ENCODE peak calls at places on chromosomes 3 and 15, in six cellular contexts. One of them, this sample, is unnamed.

GRCh38 chr3:192825657-192826200 is 91.9 kb downstream of the MB21D2 start:
- DNase-seq in ovary: no peak
- DNase-seq in Panc1: no peak
- DNase-seq in ACHN: no peak
- DNase-seq in stimulated activated CD8-positive, alpha-beta memory T cell treated with anti-CD3 and anti-CD28 coated beads, Interleukin-2, amount 100 ng/mL, for 48 hours: no peak
- DNase-seq in left ventricle myocardium superior: no peak
- DNase-seq in this sample: peak; percentile 96

GRCh38 chr15:26355671-26356070 is 417.2 kb downstream of the GABRB3 start:
- DNase-seq in ovary: no peak
- DNase-seq in Panc1: no peak
- DNase-seq in ACHN: no peak
- DNase-seq in stimulated activated CD8-positive, alpha-beta memory T cell treated with anti-CD3 and anti-CD28 coated beads, Interleukin-2, amount 100 ng/mL, for 48 hours: no peak
- DNase-seq in left ventricle myocardium superior: no peak
- DNase-seq in this sample: peak; percentile 59

GRCh38 chr3:194730369-194730768 is 44.7 kb downstream of the FAM43A start:
- DNase-seq in ovary: no peak
- DNase-seq in Panc1: no peak
- DNase-seq in ACHN: peak; percentile 28
- DNase-seq in stimulated activated CD8-positive, alpha-beta memory T cell treated with anti-CD3 and anti-CD28 coated beads, Interleukin-2, amount 100 ng/mL, for 48 hours: no peak
- DNase-seq in left ventricle myocardium superior: no peak
- DNase-seq in this sample: peak; percentile 94

GRCh38 chr3:159077860-159078259 is 276.0 kb downstream of the MFSD1 start:
- DNase-seq in ovary: no peak
- DNase-seq in Panc1: no peak
- DNase-seq in ACHN: peak; percentile 78
- DNase-seq in stimulated activated CD8-positive, alpha-beta memory T cell treated with anti-CD3 and anti-CD28 coated beads, Interleukin-2, amount 100 ng/mL, for 48 hours: no peak
- DNase-seq in left ventricle myocardium superior: no peak
- DNase-seq in this sample: no peak

GRCh38 chr15:37873336-37873735 is 61.1 kb upstream of the TMCO5A start:
- DNase-seq in ovary: no peak
- DNase-seq in Panc1: no peak
- DNase-seq in ACHN: no peak
- DNase-seq in stimulated activated CD8-positive, alpha-beta memory T cell treated with anti-CD3 and anti-CD28 coated beads, Interleukin-2, amount 100 ng/mL, for 48 hours: no peak
- DNase-seq in left ventricle myocardium superior: no peak
- DNase-seq in this sample: no peak

GRCh38 chr3:21894459-21895083 is 143.6 kb upstream of the ZNF385D start:
- DNase-seq in ovary: no peak
- DNase-seq in Panc1: no peak
- DNase-seq in ACHN: peak; percentile 35
- DNase-seq in stimulated activated CD8-positive, alpha-beta memory T cell treated with anti-CD3 and anti-CD28 coated beads, Interleukin-2, amount 100 ng/mL, for 48 hours: no peak
- DNase-seq in left ventricle myocardium superior: no peak
- DNase-seq in this sample: no peak

GRCh38 chr3:78115983-78116382 is 1076.1 kb downstream of the ROBO2 start:
- DNase-seq in ovary: no peak
- DNase-seq in Panc1: no peak
- DNase-seq in ACHN: no peak
- DNase-seq in stimulated activated CD8-positive, alpha-beta memory T cell treated with anti-CD3 and anti-CD28 coated beads, Interleukin-2, amount 100 ng/mL, for 48 hours: no peak
- DNase-seq in left ventricle myocardium superior: no peak
- DNase-seq in this sample: no peak

GRCh38 chr3:70990723-70991122 is 592.8 kb downstream of the FOXP1 start:
- DNase-seq in ovary: no peak
- DNase-seq in Panc1: no peak
- DNase-seq in ACHN: no peak
- DNase-seq in stimulated activated CD8-positive, alpha-beta memory T cell treated with anti-CD3 and anti-CD28 coated beads, Interleukin-2, amount 100 ng/mL, for 48 hours: no peak
- DNase-seq in left ventricle myocardium superior: no peak
- DNase-seq in this sample: no peak

GRCh38 chr15:25787855-25788521 is 75.1 kb downstream of the ATP10A start:
- DNase-seq in ovary: peak; percentile 53
- DNase-seq in Panc1: no peak
- DNase-seq in ACHN: peak; percentile 56
- DNase-seq in stimulated activated CD8-positive, alpha-beta memory T cell treated with anti-CD3 and anti-CD28 coated beads, Interleukin-2, amount 100 ng/mL, for 48 hours: no peak
- DNase-seq in left ventricle myocardium superior: no peak
- DNase-seq in this sample: no peak

GRCh38 chr15:84023636-84024035 is 211.9 kb upstream of the GOLGA6L4 start:
- DNase-seq in ovary: peak; percentile 41
- DNase-seq in Panc1: no peak
- DNase-seq in ACHN: peak; percentile 34
- DNase-seq in stimulated activated CD8-positive, alpha-beta memory T cell treated with anti-CD3 and anti-CD28 coated beads, Interleukin-2, amount 100 ng/mL, for 48 hours: no peak
- DNase-seq in left ventricle myocardium superior: no peak
- DNase-seq in this sample: no peak

GRCh38 chr3:123618076-123618703 is 33.3 kb upstream of the HACD2 start:
- DNase-seq in ovary: no peak
- DNase-seq in Panc1: no peak
- DNase-seq in ACHN: no peak
- DNase-seq in stimulated activated CD8-positive, alpha-beta memory T cell treated with anti-CD3 and anti-CD28 coated beads, Interleukin-2, amount 100 ng/mL, for 48 hours: no peak
- DNase-seq in left ventricle myocardium superior: no peak
- DNase-seq in this sample: no peak

GRCh38 chr3:108818404-108818803 is 4.2 kb upstream of the TRAT1 start:
- DNase-seq in ovary: no peak
- DNase-seq in Panc1: no peak
- DNase-seq in ACHN: peak; percentile 57
- DNase-seq in stimulated activated CD8-positive, alpha-beta memory T cell treated with anti-CD3 and anti-CD28 coated beads, Interleukin-2, amount 100 ng/mL, for 48 hours: no peak
- DNase-seq in left ventricle myocardium superior: no peak
- DNase-seq in this sample: no peak

GRCh38 chr3:108437439-108437838 is 73.0 kb downstream of the MYH15 start:
- DNase-seq in ovary: no peak
- DNase-seq in Panc1: no peak
- DNase-seq in ACHN: no peak
- DNase-seq in stimulated activated CD8-positive, alpha-beta memory T cell treated with anti-CD3 and anti-CD28 coated beads, Interleukin-2, amount 100 ng/mL, for 48 hours: no peak
- DNase-seq in left ventricle myocardium superior: no peak
- DNase-seq in this sample: peak; percentile 86

GRCh38 chr3:90010341-90010740 is 902.9 kb downstream of the EPHA3 start:
- DNase-seq in ovary: no peak
- DNase-seq in Panc1: no peak
- DNase-seq in ACHN: no peak
- DNase-seq in stimulated activated CD8-positive, alpha-beta memory T cell treated with anti-CD3 and anti-CD28 coated beads, Interleukin-2, amount 100 ng/mL, for 48 hours: no peak
- DNase-seq in left ventricle myocardium superior: no peak
- DNase-seq in this sample: no peak

GRCh38 chr3:158918008-158918407 is 116.2 kb downstream of the MFSD1 start:
- DNase-seq in ovary: peak; percentile 40
- DNase-seq in Panc1: peak; percentile 30
- DNase-seq in ACHN: peak; percentile 89
- DNase-seq in stimulated activated CD8-positive, alpha-beta memory T cell treated with anti-CD3 and anti-CD28 coated beads, Interleukin-2, amount 100 ng/mL, for 48 hours: no peak
- DNase-seq in left ventricle myocardium superior: peak; percentile 30
- DNase-seq in this sample: peak; percentile 66

GRCh38 chr3:129657261-129658046 is 51.0 kb upstream of the PLXND1 start:
- DNase-seq in ovary: no peak
- DNase-seq in Panc1: no peak
- DNase-seq in ACHN: peak; percentile 30
- DNase-seq in stimulated activated CD8-positive, alpha-beta memory T cell treated with anti-CD3 and anti-CD28 coated beads, Interleukin-2, amount 100 ng/mL, for 48 hours: no peak
- DNase-seq in left ventricle myocardium superior: no peak
- DNase-seq in this sample: no peak

GRCh38 chr15:41571948-41572347 is 12.9 kb downstream of the TYRO3 start:
- DNase-seq in ovary: no peak
- DNase-seq in Panc1: no peak
- DNase-seq in ACHN: no peak
- DNase-seq in stimulated activated CD8-positive, alpha-beta memory T cell treated with anti-CD3 and anti-CD28 coated beads, Interleukin-2, amount 100 ng/mL, for 48 hours: no peak
- DNase-seq in left ventricle myocardium superior: no peak
- DNase-seq in this sample: no peak

GRCh38 chr3:149299938-149300791 is 33.3 kb downstream of the TM4SF18 start:
- DNase-seq in ovary: no peak
- DNase-seq in Panc1: peak; percentile 96
- DNase-seq in ACHN: peak; percentile 96
- DNase-seq in stimulated activated CD8-positive, alpha-beta memory T cell treated with anti-CD3 and anti-CD28 coated beads, Interleukin-2, amount 100 ng/mL, for 48 hours: no peak
- DNase-seq in left ventricle myocardium superior: no peak
- DNase-seq in this sample: peak; percentile 27

GRCh38 chr3:14435175-14436011 is 33.0 kb downstream of the SLC6A6 start:
- DNase-seq in ovary: no peak
- DNase-seq in Panc1: no peak
- DNase-seq in ACHN: peak; percentile 12
- DNase-seq in stimulated activated CD8-positive, alpha-beta memory T cell treated with anti-CD3 and anti-CD28 coated beads, Interleukin-2, amount 100 ng/mL, for 48 hours: no peak
- DNase-seq in left ventricle myocardium superior: no peak
- DNase-seq in this sample: no peak

GRCh38 chr3:47852604-47853397 is 49.9 kb downstream of the DHX30 start:
- DNase-seq in ovary: no peak
- DNase-seq in Panc1: no peak
- DNase-seq in ACHN: no peak
- DNase-seq in stimulated activated CD8-positive, alpha-beta memory T cell treated with anti-CD3 and anti-CD28 coated beads, Interleukin-2, amount 100 ng/mL, for 48 hours: no peak
- DNase-seq in left ventricle myocardium superior: no peak
- DNase-seq in this sample: no peak

GRCh38 chr15:39180494-39180930 is 400.4 kb upstream of the THBS1 start:
- DNase-seq in ovary: no peak
- DNase-seq in Panc1: no peak
- DNase-seq in ACHN: no peak
- DNase-seq in stimulated activated CD8-positive, alpha-beta memory T cell treated with anti-CD3 and anti-CD28 coated beads, Interleukin-2, amount 100 ng/mL, for 48 hours: no peak
- DNase-seq in left ventricle myocardium superior: no peak
- DNase-seq in this sample: no peak

GRCh38 chr3:125324341-125324740 is 50.8 kb downstream of the ZNF148 start:
- DNase-seq in ovary: no peak
- DNase-seq in Panc1: no peak
- DNase-seq in ACHN: no peak
- DNase-seq in stimulated activated CD8-positive, alpha-beta memory T cell treated with anti-CD3 and anti-CD28 coated beads, Interleukin-2, amount 100 ng/mL, for 48 hours: no peak
- DNase-seq in left ventricle myocardium superior: no peak
- DNase-seq in this sample: no peak

GRCh38 chr3:108202080-108202479 is 20.1 kb downstream of the IFT57 start:
- DNase-seq in ovary: no peak
- DNase-seq in Panc1: no peak
- DNase-seq in ACHN: no peak
- DNase-seq in stimulated activated CD8-positive, alpha-beta memory T cell treated with anti-CD3 and anti-CD28 coated beads, Interleukin-2, amount 100 ng/mL, for 48 hours: no peak
- DNase-seq in left ventricle myocardium superior: no peak
- DNase-seq in this sample: no peak

GRCh38 chr15:41072013-41072412 is 44.1 kb downstream of the INO80 start:
- DNase-seq in ovary: no peak
- DNase-seq in Panc1: no peak
- DNase-seq in ACHN: no peak
- DNase-seq in stimulated activated CD8-positive, alpha-beta memory T cell treated with anti-CD3 and anti-CD28 coated beads, Interleukin-2, amount 100 ng/mL, for 48 hours: no peak
- DNase-seq in left ventricle myocardium superior: no peak
- DNase-seq in this sample: no peak

GRCh38 chr3:38805765-38806386 is 10.1 kb downstream of the SCN10A start:
- DNase-seq in ovary: no peak
- DNase-seq in Panc1: no peak
- DNase-seq in ACHN: peak; percentile 82
- DNase-seq in stimulated activated CD8-positive, alpha-beta memory T cell treated with anti-CD3 and anti-CD28 coated beads, Interleukin-2, amount 100 ng/mL, for 48 hours: peak; percentile 17
- DNase-seq in left ventricle myocardium superior: peak; percentile 31
- DNase-seq in this sample: no peak

GRCh38 chr3:188900421-188900941 is 271.3 kb upstream of the TPRG1 start:
- DNase-seq in ovary: no peak
- DNase-seq in Panc1: peak; percentile 77
- DNase-seq in ACHN: peak; percentile 8
- DNase-seq in stimulated activated CD8-positive, alpha-beta memory T cell treated with anti-CD3 and anti-CD28 coated beads, Interleukin-2, amount 100 ng/mL, for 48 hours: no peak
- DNase-seq in left ventricle myocardium superior: no peak
- DNase-seq in this sample: no peak

GRCh38 chr3:115085197-115085865 is 61.8 kb downstream of the ZBTB20 start:
- DNase-seq in ovary: no peak
- DNase-seq in Panc1: no peak
- DNase-seq in ACHN: peak; percentile 8
- DNase-seq in stimulated activated CD8-positive, alpha-beta memory T cell treated with anti-CD3 and anti-CD28 coated beads, Interleukin-2, amount 100 ng/mL, for 48 hours: no peak
- DNase-seq in left ventricle myocardium superior: no peak
- DNase-seq in this sample: no peak

GRCh38 chr3:53269888-53270880 is 14.4 kb upstream of the TKT start:
- DNase-seq in ovary: peak; percentile 81
- DNase-seq in Panc1: peak; percentile 45
- DNase-seq in ACHN: peak; percentile 98
- DNase-seq in stimulated activated CD8-positive, alpha-beta memory T cell treated with anti-CD3 and anti-CD28 coated beads, Interleukin-2, amount 100 ng/mL, for 48 hours: no peak
- DNase-seq in left ventricle myocardium superior: peak; percentile 89
- DNase-seq in this sample: peak; percentile 12

GRCh38 chr3:188283347-188283746 is 129.4 kb downstream of the LPP start:
- DNase-seq in ovary: no peak
- DNase-seq in Panc1: no peak
- DNase-seq in ACHN: no peak
- DNase-seq in stimulated activated CD8-positive, alpha-beta memory T cell treated with anti-CD3 and anti-CD28 coated beads, Interleukin-2, amount 100 ng/mL, for 48 hours: no peak
- DNase-seq in left ventricle myocardium superior: no peak
- DNase-seq in this sample: no peak

GRCh38 chr3:129409541-129409940 is 18.9 kb downstream of the EFCAB12 start:
- DNase-seq in ovary: peak; percentile 36
- DNase-seq in Panc1: no peak
- DNase-seq in ACHN: no peak
- DNase-seq in stimulated activated CD8-positive, alpha-beta memory T cell treated with anti-CD3 and anti-CD28 coated beads, Interleukin-2, amount 100 ng/mL, for 48 hours: no peak
- DNase-seq in left ventricle myocardium superior: no peak
- DNase-seq in this sample: no peak

GRCh38 chr3:193029800-193030199 is 112.1 kb upstream of the MB21D2 start:
- DNase-seq in ovary: no peak
- DNase-seq in Panc1: no peak
- DNase-seq in ACHN: no peak
- DNase-seq in stimulated activated CD8-positive, alpha-beta memory T cell treated with anti-CD3 and anti-CD28 coated beads, Interleukin-2, amount 100 ng/mL, for 48 hours: no peak
- DNase-seq in left ventricle myocardium superior: no peak
- DNase-seq in this sample: peak; percentile 58

GRCh38 chr15:89307046-89307587 is 27.5 kb downstream of the POLG start:
- DNase-seq in ovary: no peak
- DNase-seq in Panc1: no peak
- DNase-seq in ACHN: peak; percentile 23
- DNase-seq in stimulated activated CD8-positive, alpha-beta memory T cell treated with anti-CD3 and anti-CD28 coated beads, Interleukin-2, amount 100 ng/mL, for 48 hours: no peak
- DNase-seq in left ventricle myocardium superior: no peak
- DNase-seq in this sample: no peak

GRCh38 chr15:100651253-100651652 is 48.9 kb downstream of the ASB7 start:
- DNase-seq in ovary: no peak
- DNase-seq in Panc1: no peak
- DNase-seq in ACHN: no peak
- DNase-seq in stimulated activated CD8-positive, alpha-beta memory T cell treated with anti-CD3 and anti-CD28 coated beads, Interleukin-2, amount 100 ng/mL, for 48 hours: no peak
- DNase-seq in left ventricle myocardium superior: no peak
- DNase-seq in this sample: no peak

GRCh38 chr3:139304383-139304782 is 39.4 kb upstream of the MRPS22 start:
- DNase-seq in ovary: no peak
- DNase-seq in Panc1: no peak
- DNase-seq in ACHN: no peak
- DNase-seq in stimulated activated CD8-positive, alpha-beta memory T cell treated with anti-CD3 and anti-CD28 coated beads, Interleukin-2, amount 100 ng/mL, for 48 hours: no peak
- DNase-seq in left ventricle myocardium superior: no peak
- DNase-seq in this sample: no peak

GRCh38 chr15:99565031-99565280 is 828 bp upstream of the MEF2A start:
- DNase-seq in ovary: no peak
- DNase-seq in Panc1: no peak
- DNase-seq in ACHN: no peak
- DNase-seq in stimulated activated CD8-positive, alpha-beta memory T cell treated with anti-CD3 and anti-CD28 coated beads, Interleukin-2, amount 100 ng/mL, for 48 hours: no peak
- DNase-seq in left ventricle myocardium superior: no peak
- DNase-seq in this sample: no peak

This sample was measured in NCI-H1105.